ENCODE peak calls at places on chromosomes 3 and 15, in four cellular contexts. K, X, I and N are unnamed samples.
A peak's percentile ranks its signal among the peaks of the same experiment; 100 is the strongest.

GRCh38 chr3:55443346-55443745 is 43.8 kb downstream of the WNT5A start:
- DNase-seq in X (no peak), K (no peak), I (no peak), N (no peak)

GRCh38 chr15:78077053-78077859 is at the start of gene TBC1D2B:
- DNase-seq in I (peak; percentile 78), K (no peak), X (peak; percentile 82), N (no peak)

GRCh38 chr15:89898146-89898545 is 4.4 kb upstream of the AP3S2 start:
- DNase-seq in I (no peak), X (no peak), K (no peak), N (no peak)

GRCh38 chr3:30666564-30667249 is 60.3 kb downstream of the TGFBR2 start:
- DNase-seq in I (no peak), X (no peak), K (no peak), N (no peak)

GRCh38 chr3:8851703-8852102 is 82.3 kb upstream of the OXTR start:
- DNase-seq in X (no peak), K (peak; percentile 84), I (no peak), N (no peak)

GRCh38 chr3:131728898-131729297 is 226.1 kb upstream of the MRPL3 start:
- DNase-seq in X (no peak), K (no peak), I (no peak), N (peak; percentile 28)

GRCh38 chr15:31235298-31236183 is 91.1 kb upstream of the KLF13 start:
- DNase-seq in I (peak; percentile 69), X (no peak), K (no peak), N (no peak)

GRCh38 chr3:158107508-158108095 is 1.4 kb upstream of the SHOX2 start:
- DNase-seq in I (no peak), K (no peak), X (no peak), N (no peak)

GRCh38 chr15:80825361-80826030 is 46.3 kb downstream of the CEMIP start:
- DNase-seq in X (no peak), K (no peak), I (peak; percentile 70), N (no peak)

GRCh38 chr3:38253704-38254103 is 11.9 kb upstream of the SLC22A13 start:
- DNase-seq in X (no peak), K (no peak), I (no peak), N (no peak)

GRCh38 chr3:42490243-42490642 is 12.2 kb upstream of the VIPR1 start:
- DNase-seq in I (no peak), X (peak; percentile 33), K (no peak), N (peak; percentile 96)

GRCh38 chr3:99901200-99901926 is 83.7 kb downstream of the CMSS1 start:
- DNase-seq in X (no peak), K (peak; percentile 80), I (no peak), N (no peak)

GRCh38 chr3:56833031-56833430 is 31.3 kb upstream of the ARHGEF3 start:
- DNase-seq in I (no peak), X (no peak), K (no peak), N (no peak)

GRCh38 chr3:64166584-64167155 is 58.6 kb downstream of the PRICKLE2 start:
- DNase-seq in X (no peak), K (no peak), I (no peak), N (no peak)

GRCh38 chr3:194178693-194179092 is 42.7 kb downstream of the HES1 start:
- DNase-seq in K (no peak), I (no peak), X (no peak), N (peak; percentile 22)

GRCh38 chr3:62559831-62560445 is 186.6 kb upstream of the FEZF2 start:
- DNase-seq in K (peak; percentile 21), I (no peak), X (no peak), N (no peak)

GRCh38 chr3:131688370-131688769 is 185.6 kb upstream of the MRPL3 start:
- DNase-seq in X (no peak), K (no peak), I (no peak), N (no peak)

GRCh38 chr15:78739996-78740903 is 71.0 kb downstream of the ADAMTS7 start:
- DNase-seq in I (no peak), K (no peak), X (peak; percentile 79), N (peak; percentile 52)

GRCh38 chr3:107574650-107575049 is 51.9 kb downstream of the BBX start:
- DNase-seq in X (no peak), K (peak; percentile 17), I (no peak), N (peak; percentile 14)

GRCh38 chr3:128999104-128999503 is 2.0 kb upstream of the EFCC1 start:
- DNase-seq in X (no peak), I (no peak), K (no peak), N (no peak)

GRCh38 chr3:129002573-129003569 is 1.8 kb downstream of the EFCC1 start:
- DNase-seq in X (no peak), I (no peak), K (no peak), N (no peak)

GRCh38 chr3:129001817-129002572 is 891 bp downstream of the EFCC1 start:
- DNase-seq in X (no peak), I (peak; percentile 14), K (no peak), N (no peak)

GRCh38 chr3:129001101-129001816 is at the start of gene EFCC1:
- DNase-seq in K (no peak), I (no peak), X (peak; percentile 62), N (no peak)

GRCh38 chr3:129000742-129001100 is 383 bp upstream of the EFCC1 start:
- DNase-seq in X (no peak), I (no peak), K (no peak), N (no peak)
- H3K4me3 ChIP-seq in X (peak overlapping the region; percentile 45), I (peak overlapping the region; percentile 48), K (peak overlapping the region; percentile 39), N (no peak overlapping the region)

GRCh38 chr3:81581966-81582599 is 179.4 kb downstream of the GBE1 start:
- DNase-seq in K (peak; percentile 17), I (no peak), X (peak; percentile 31), N (no peak)
- TF ChIP-seq CTCF in K (peak; percentile 80), I (peak; percentile 47), X (peak; percentile 30), N (peak; percentile 88)

DNA sequence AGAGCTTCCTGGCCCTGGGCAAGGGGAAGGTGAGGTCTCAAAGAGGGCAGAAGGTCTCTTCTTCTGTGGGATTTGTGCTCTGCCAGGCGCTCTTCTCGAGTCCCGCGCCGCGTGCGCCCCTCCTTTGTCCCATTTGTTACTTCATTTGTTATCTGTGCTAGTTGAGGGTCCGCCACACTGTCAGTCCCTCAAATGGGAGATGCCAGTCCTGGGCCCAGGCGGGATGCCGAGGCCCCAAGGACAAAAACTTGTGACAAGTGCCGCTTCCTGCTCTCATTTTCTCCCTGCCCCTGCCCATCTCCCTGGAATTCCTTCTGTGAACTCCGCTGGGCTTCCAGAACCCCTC is 1.5 kb downstream of the ST8SIA2 start:
- DNase-seq in X (no peak), I (no peak), K (no peak), N (no peak)
- H3K4me3 ChIP-seq in X (peak overlapping the region; percentile 20), I (peak overlapping the region; percentile 42), K (no peak overlapping the region), N (no peak overlapping the region)

GRCh38 chr3:192397012-192397411 is 330.3 kb downstream of the FGF12 start:
- DNase-seq in X (no peak), I (no peak), K (no peak), N (no peak)

DNA sequence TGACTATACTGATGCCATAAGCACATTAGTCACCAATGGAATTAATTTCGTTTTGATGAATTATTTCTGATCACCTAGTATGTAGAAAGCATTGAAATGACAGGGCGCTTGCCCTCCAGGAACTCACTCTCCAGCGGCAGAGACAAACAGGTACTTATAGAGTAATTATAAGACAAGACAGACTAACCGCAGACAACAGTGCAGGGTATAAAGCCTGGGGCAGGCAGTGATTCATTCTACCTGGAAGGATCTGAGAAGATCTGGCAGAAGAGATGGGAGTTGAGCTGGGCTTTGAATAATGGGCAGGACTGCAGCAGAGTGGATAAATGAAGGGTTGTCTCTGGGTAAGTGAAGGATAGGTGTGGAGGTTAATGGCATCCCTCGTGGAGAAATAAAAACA is 331.8 kb downstream of the FGF12 start:
- DNase-seq in X (no peak), K (no peak), I (no peak), N (no peak)
- TF ChIP-seq CTCF in X (no peak), K (no peak), I (no peak), N (no peak)

DNA sequence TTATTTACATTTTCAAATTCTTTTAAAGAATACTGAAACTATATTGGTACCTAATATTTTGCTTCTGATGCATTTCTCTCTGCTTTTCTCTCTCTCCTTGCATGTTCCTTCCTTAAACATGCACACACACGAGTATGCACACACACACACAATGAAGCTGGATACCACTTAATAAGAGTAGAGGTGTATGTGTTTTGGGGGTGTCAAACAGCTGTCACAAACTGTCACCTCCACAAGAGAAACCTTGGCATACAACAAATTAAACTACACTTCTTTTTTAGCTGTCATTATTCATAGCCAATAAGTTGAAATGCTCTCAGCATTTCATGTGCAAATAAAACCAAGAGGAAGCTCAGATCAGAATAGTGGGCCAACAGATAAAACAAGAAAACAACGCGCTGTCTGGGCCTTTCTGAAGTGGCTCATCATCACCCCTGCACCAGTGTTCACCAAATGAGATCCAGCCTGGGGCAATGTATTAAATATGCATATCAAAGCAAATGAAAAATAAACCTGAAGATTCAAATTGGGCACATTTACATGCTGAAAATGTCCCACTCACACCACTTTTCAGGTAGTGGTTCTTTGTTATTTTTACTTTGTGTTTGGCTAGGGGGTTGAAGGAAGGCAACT is 9.7 kb downstream of the MEIS2 start:
- DNase-seq in K (no peak), X (no peak), I (no peak), N (no peak)
- H3K4me3 ChIP-seq in K (no peak overlapping the region), X (no peak overlapping the region), I (no peak overlapping the region), N (no peak overlapping the region)

GRCh38 chr15:63794271-63794670 is 39.5 kb downstream of the HERC1 start:
- DNase-seq in K (no peak), I (no peak), X (no peak), N (no peak)

GRCh38 chr15:63797103-63797502 is 36.6 kb downstream of the HERC1 start:
- DNase-seq in K (no peak), X (no peak), I (no peak), N (no peak)

GRCh38 chr15:63791236-63791635 is 42.5 kb downstream of the HERC1 start:
- DNase-seq in I (no peak), K (no peak), X (no peak), N (no peak)

GRCh38 chr15:63792584-63792983 is 41.2 kb downstream of the HERC1 start:
- DNase-seq in I (no peak), X (no peak), K (no peak), N (no peak)

GRCh38 chr15:63793046-63793483 is 40.7 kb downstream of the HERC1 start:
- DNase-seq in K (no peak), I (no peak), X (no peak), N (no peak)
- TF ChIP-seq CTCF in K (no peak), I (no peak), X (no peak), N (no peak)

GRCh38 chr15:67400890-67401289 is 120.0 kb upstream of the C15orf61 start:
- DNase-seq in I (no peak), K (no peak), X (no peak), N (no peak)
- H3K4me3 ChIP-seq in I (no peak overlapping the region), K (no peak overlapping the region), X (no peak overlapping the region), N (no peak overlapping the region)

DNA sequence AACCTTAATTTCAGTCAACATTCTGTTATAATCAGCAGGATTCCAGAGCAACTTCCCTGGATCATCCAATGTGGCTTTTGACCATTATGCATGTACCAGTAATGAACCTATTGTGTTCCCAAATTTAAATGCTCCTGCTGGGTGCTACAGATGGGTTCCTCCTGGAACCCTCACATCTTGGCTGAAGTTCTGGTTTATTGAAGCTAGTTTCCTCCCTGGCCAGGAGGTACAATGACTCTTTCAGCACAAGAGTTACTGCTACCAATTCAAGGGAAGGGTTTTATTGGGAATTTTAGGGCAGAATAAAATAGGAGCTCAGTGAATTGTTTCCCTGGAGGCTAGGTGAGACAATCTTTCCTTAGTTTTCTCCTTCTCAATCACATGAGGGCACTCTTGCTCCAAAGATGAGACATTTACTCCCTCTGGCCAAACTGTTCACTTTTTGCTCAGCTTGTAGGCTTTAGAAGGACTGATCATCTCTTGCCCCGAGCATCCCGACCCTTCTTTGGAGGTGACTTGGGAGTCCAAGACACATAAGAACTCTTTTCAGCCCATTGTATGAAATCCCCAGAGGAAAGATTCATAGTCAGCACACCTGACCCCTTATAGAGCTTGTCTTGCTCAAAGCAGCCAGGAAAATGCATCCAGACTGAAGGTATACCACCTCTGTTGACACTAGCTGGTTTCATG is 8.8 kb upstream of the NPHP3 start:
- DNase-seq in X (no peak), K (no peak), I (no peak), N (no peak)
- TF ChIP-seq CTCF in X (no peak), K (peak; percentile 39), I (peak; percentile 60), N (peak; percentile 73)